ENCODE peak calls at places on chromosome 21, in eight cellular contexts. One of them, this sample, is unnamed. For H3K4me1, the result is how much of the 10 kb centered on the place peaks cover.

GRCh38 chr21:21165063-21165645 is 166.9 kb downstream of the NCAM2 start:
- DNase-seq in upper lobe of right lung: no peak
- DNase-seq in suprapubic skin: no peak
- DNase-seq in Panc1: no peak
- DNase-seq in adrenal gland: no peak
- DNase-seq in tibial nerve: peak
- DNase-seq in RWPE2: no peak
- DNase-seq in A549: no peak
- DNase-seq in this sample: no peak

GRCh38 chr21:44049182-44049581 is 37.1 kb downstream of the TRAPPC10 start:
- DNase-seq in upper lobe of right lung: no peak
- DNase-seq in suprapubic skin: peak
- DNase-seq in adrenal gland: no peak
- DNase-seq in tibial nerve: no peak
- DNase-seq in RWPE2: no peak
- DNase-seq in A549: no peak
- DNase-seq in Panc1: no peak
- DNase-seq in this sample: no peak

GRCh38 chr21:26966360-26966977 is 419 bp downstream of the ADAMTS5 start:
- DNase-seq in suprapubic skin: peak
- DNase-seq in tibial nerve: no peak
- DNase-seq in A549: no peak
- DNase-seq in Panc1: no peak
- DNase-seq in RWPE2: peak
- DNase-seq in adrenal gland: no peak
- DNase-seq in upper lobe of right lung: no peak
- DNase-seq in this sample: no peak

GRCh38 chr21:37461494-37461893 is 94.9 kb downstream of the DYRK1A start:
- DNase-seq in A549: no peak
- DNase-seq in tibial nerve: no peak
- DNase-seq in suprapubic skin: no peak
- DNase-seq in adrenal gland: no peak
- DNase-seq in upper lobe of right lung: no peak
- DNase-seq in Panc1: no peak
- DNase-seq in RWPE2: no peak
- DNase-seq in this sample: no peak

GRCh38 chr21:43734131-43734634 is 15.3 kb downstream of the PDXK start:
- DNase-seq in RWPE2: no peak
- DNase-seq in adrenal gland: no peak
- DNase-seq in suprapubic skin: no peak
- DNase-seq in upper lobe of right lung: peak
- DNase-seq in tibial nerve: no peak
- DNase-seq in A549: no peak
- DNase-seq in Panc1: no peak
- DNase-seq in this sample: no peak

GRCh38 chr21:40466893-40467483 is 380.0 kb downstream of the DSCAM start:
- DNase-seq in Panc1: peak
- DNase-seq in adrenal gland: no peak
- DNase-seq in A549: peak
- DNase-seq in suprapubic skin: no peak
- DNase-seq in RWPE2: no peak
- DNase-seq in tibial nerve: peak
- DNase-seq in upper lobe of right lung: no peak
- DNase-seq in this sample: no peak

GRCh38 chr21:35075546-35075945 is 26.4 kb upstream of the RUNX1 start:
- DNase-seq in Panc1: no peak
- DNase-seq in tibial nerve: peak
- DNase-seq in upper lobe of right lung: no peak
- DNase-seq in suprapubic skin: no peak
- DNase-seq in RWPE2: no peak
- DNase-seq in A549: peak
- DNase-seq in adrenal gland: peak
- DNase-seq in this sample: no peak

GRCh38 chr21:16330340-16331319 is 600.8 kb downstream of the USP25 start:
- DNase-seq in adrenal gland: peak
- DNase-seq in A549: peak
- DNase-seq in suprapubic skin: no peak
- DNase-seq in Panc1: peak
- DNase-seq in tibial nerve: peak
- DNase-seq in RWPE2: no peak
- DNase-seq in upper lobe of right lung: no peak
- DNase-seq in this sample: peak

GRCh38 chr21:35575280-35575915 is 484.9 kb downstream of the SETD4 start:
- DNase-seq in tibial nerve: no peak
- DNase-seq in adrenal gland: no peak
- DNase-seq in RWPE2: no peak
- DNase-seq in upper lobe of right lung: no peak
- DNase-seq in Panc1: no peak
- DNase-seq in suprapubic skin: no peak
- DNase-seq in A549: no peak
- DNase-seq in this sample: no peak

GRCh38 chr21:35924714-35925301 is 135.5 kb downstream of the SETD4 start:
- DNase-seq in adrenal gland: peak
- DNase-seq in A549: peak
- DNase-seq in Panc1: no peak
- DNase-seq in upper lobe of right lung: no peak
- DNase-seq in suprapubic skin: no peak
- DNase-seq in tibial nerve: peak
- DNase-seq in RWPE2: no peak
- DNase-seq in this sample: no peak

GRCh38 chr21:25331286-25331685 is 276.0 kb downstream of the MRPL39 start:
- DNase-seq in tibial nerve: no peak
- DNase-seq in Panc1: no peak
- DNase-seq in RWPE2: no peak
- DNase-seq in upper lobe of right lung: no peak
- DNase-seq in adrenal gland: no peak
- DNase-seq in suprapubic skin: no peak
- DNase-seq in A549: no peak
- DNase-seq in this sample: no peak

GRCh38 chr21:46148106-46148505 is 7.3 kb downstream of the FTCD start:
- DNase-seq in adrenal gland: peak
- DNase-seq in A549: no peak
- DNase-seq in RWPE2: no peak
- DNase-seq in suprapubic skin: no peak
- DNase-seq in tibial nerve: no peak
- DNase-seq in Panc1: no peak
- DNase-seq in upper lobe of right lung: no peak
- DNase-seq in this sample: no peak

GRCh38 chr21:32386195-32386870 is 6.5 kb downstream of the URB1 start:
- DNase-seq in upper lobe of right lung: no peak
- DNase-seq in suprapubic skin: no peak
- DNase-seq in Panc1: no peak
- DNase-seq in A549: peak
- DNase-seq in RWPE2: peak
- DNase-seq in adrenal gland: peak
- DNase-seq in tibial nerve: no peak
- DNase-seq in this sample: no peak

GRCh38 chr21:44764319-44765230 is 37.0 kb downstream of the UBE2G2 start:
- DNase-seq in A549: no peak
- DNase-seq in upper lobe of right lung: peak
- DNase-seq in adrenal gland: no peak
- DNase-seq in RWPE2: peak
- DNase-seq in tibial nerve: no peak
- DNase-seq in Panc1: no peak
- DNase-seq in suprapubic skin: peak
- DNase-seq in this sample: peak

GRCh38 chr21:36044056-36044455 is 16.3 kb downstream of the SETD4 start:
- DNase-seq in A549: no peak
- DNase-seq in suprapubic skin: no peak
- DNase-seq in RWPE2: no peak
- DNase-seq in upper lobe of right lung: no peak
- DNase-seq in adrenal gland: no peak
- DNase-seq in Panc1: no peak
- DNase-seq in tibial nerve: no peak
- DNase-seq in this sample: no peak

GRCh38 chr21:10272216-10272615 is 249.2 kb upstream of the TPTE start:
- DNase-seq in suprapubic skin: peak
- DNase-seq in adrenal gland: peak
- DNase-seq in A549: peak
- DNase-seq in Panc1: no peak
- DNase-seq in RWPE2: no peak
- DNase-seq in tibial nerve: no peak
- DNase-seq in upper lobe of right lung: no peak
- DNase-seq in this sample: peak

GRCh38 chr21:39951183-39952101 is 84.2 kb downstream of the PCP4 start:
- DNase-seq in A549: no peak
- DNase-seq in upper lobe of right lung: no peak
- DNase-seq in Panc1: no peak
- DNase-seq in RWPE2: no peak
- DNase-seq in suprapubic skin: no peak
- DNase-seq in adrenal gland: no peak
- DNase-seq in tibial nerve: no peak
- DNase-seq in this sample: no peak

GRCh38 chr21:24895885-24896734 is 711.2 kb downstream of the MRPL39 start:
- DNase-seq in Panc1: no peak
- DNase-seq in adrenal gland: peak
- DNase-seq in tibial nerve: peak
- DNase-seq in RWPE2: no peak
- DNase-seq in A549: no peak
- DNase-seq in suprapubic skin: no peak
- DNase-seq in upper lobe of right lung: no peak
- DNase-seq in this sample: peak

GRCh38 chr21:44709426-44710293 is 1.7 kb downstream of the TSPEAR start:
- DNase-seq in Panc1: no peak
- DNase-seq in A549: no peak
- DNase-seq in RWPE2: peak
- DNase-seq in suprapubic skin: peak
- DNase-seq in tibial nerve: no peak
- DNase-seq in upper lobe of right lung: peak
- DNase-seq in adrenal gland: no peak
- DNase-seq in this sample: no peak

GRCh38 chr21:33937931-33938339 is 22.3 kb upstream of the ATP5PO start:
- DNase-seq in tibial nerve: no peak
- DNase-seq in upper lobe of right lung: no peak
- DNase-seq in suprapubic skin: no peak
- DNase-seq in RWPE2: no peak
- DNase-seq in adrenal gland: no peak
- DNase-seq in Panc1: no peak
- DNase-seq in A549: no peak
- DNase-seq in this sample: no peak

GRCh38 chr21:33937146-33937545 is 21.5 kb upstream of the ATP5PO start:
- DNase-seq in RWPE2: no peak
- DNase-seq in adrenal gland: no peak
- DNase-seq in tibial nerve: no peak
- DNase-seq in upper lobe of right lung: no peak
- DNase-seq in A549: no peak
- DNase-seq in suprapubic skin: no peak
- DNase-seq in Panc1: no peak
- DNase-seq in this sample: no peak

GRCh38 chr21:33940164-33940563 is 24.6 kb upstream of the ATP5PO start:
- DNase-seq in suprapubic skin: no peak
- DNase-seq in Panc1: no peak
- DNase-seq in upper lobe of right lung: no peak
- DNase-seq in adrenal gland: no peak
- DNase-seq in RWPE2: no peak
- DNase-seq in A549: no peak
- DNase-seq in tibial nerve: no peak
- DNase-seq in this sample: no peak

GRCh38 chr21:33939224-33939623 is 23.6 kb upstream of the ATP5PO start:
- DNase-seq in Panc1: no peak
- DNase-seq in adrenal gland: no peak
- DNase-seq in RWPE2: no peak
- DNase-seq in tibial nerve: no peak
- DNase-seq in suprapubic skin: no peak
- DNase-seq in upper lobe of right lung: no peak
- DNase-seq in A549: no peak
- DNase-seq in this sample: no peak

DNA sequence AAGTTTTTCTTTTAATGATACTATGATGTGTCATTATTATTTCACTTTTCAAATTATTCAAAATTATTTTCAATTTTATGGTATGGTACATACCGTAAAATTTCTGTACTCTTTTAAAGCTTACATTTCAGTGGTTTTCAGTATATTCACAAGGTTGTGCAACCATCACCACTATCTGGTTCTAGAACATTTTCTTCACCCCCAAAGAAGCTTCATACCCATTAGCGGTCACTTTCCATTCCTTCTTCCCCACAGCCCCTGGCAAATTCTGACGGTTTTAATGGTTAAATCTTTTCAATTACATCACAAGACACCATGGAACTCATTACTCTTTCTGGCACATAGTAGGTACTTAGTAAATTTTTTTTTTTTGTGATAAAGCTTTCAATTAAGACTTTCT is 22.8 kb upstream of the ATP5PO start:
- DNase-seq in RWPE2: no peak
- DNase-seq in Panc1: no peak
- DNase-seq in adrenal gland: no peak
- DNase-seq in upper lobe of right lung: no peak
- DNase-seq in suprapubic skin: no peak
- DNase-seq in tibial nerve: no peak
- DNase-seq in A549: no peak
- DNase-seq in this sample: no peak
- H3K4me1 ChIP-seq in RWPE2: under half
- H3K4me1 ChIP-seq in Panc1: under half
- H3K4me1 ChIP-seq in adrenal gland: under half
- H3K4me1 ChIP-seq in upper lobe of right lung: under half
- H3K4me1 ChIP-seq in suprapubic skin: under half
- H3K4me1 ChIP-seq in tibial nerve: under half
- H3K4me1 ChIP-seq in A549: under half
- H3K4me1 ChIP-seq in this sample: under half

DNA sequence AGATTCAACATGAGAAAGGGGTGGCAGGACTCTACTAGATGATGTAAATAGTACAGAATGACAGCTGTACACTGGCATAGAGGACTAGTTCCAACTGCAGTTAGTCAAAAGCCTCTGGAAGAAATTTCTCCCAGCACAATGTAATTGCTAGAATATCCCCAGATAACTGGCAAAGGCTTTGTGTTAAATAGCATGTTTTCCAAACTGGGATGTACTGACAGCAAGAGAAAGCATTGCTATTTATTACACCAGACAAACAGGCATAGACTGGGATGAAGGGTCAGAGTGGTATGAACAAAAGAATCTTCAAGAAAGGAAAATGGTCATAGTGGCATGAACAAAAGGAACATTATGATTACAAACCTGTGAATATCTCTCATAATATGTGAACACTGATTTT is 115.9 kb upstream of the CXADR start:
- DNase-seq in tibial nerve: no peak
- DNase-seq in upper lobe of right lung: no peak
- DNase-seq in suprapubic skin: no peak
- DNase-seq in RWPE2: no peak
- DNase-seq in adrenal gland: no peak
- DNase-seq in A549: no peak
- DNase-seq in Panc1: no peak
- DNase-seq in this sample: no peak
- H3K4me1 ChIP-seq in tibial nerve: under half
- H3K4me1 ChIP-seq in upper lobe of right lung: under half
- H3K4me1 ChIP-seq in suprapubic skin: under half
- H3K4me1 ChIP-seq in RWPE2: under half
- H3K4me1 ChIP-seq in adrenal gland: under half
- H3K4me1 ChIP-seq in A549: under half
- H3K4me1 ChIP-seq in Panc1: under half
- H3K4me1 ChIP-seq in this sample: under half

GRCh38 chr21:17779486-17779885 is 39.7 kb downstream of the C21orf91 start:
- DNase-seq in tibial nerve: no peak
- DNase-seq in suprapubic skin: no peak
- DNase-seq in Panc1: no peak
- DNase-seq in adrenal gland: no peak
- DNase-seq in A549: no peak
- DNase-seq in RWPE2: no peak
- DNase-seq in upper lobe of right lung: no peak
- DNase-seq in this sample: no peak
- H3K4me1 ChIP-seq in tibial nerve: under half
- H3K4me1 ChIP-seq in suprapubic skin: under half
- H3K4me1 ChIP-seq in Panc1: under half
- H3K4me1 ChIP-seq in adrenal gland: under half
- H3K4me1 ChIP-seq in A549: under half
- H3K4me1 ChIP-seq in RWPE2: under half
- H3K4me1 ChIP-seq in upper lobe of right lung: under half
- H3K4me1 ChIP-seq in this sample: under half

GRCh38 chr21:41500931-41501381 is 7.0 kb downstream of the TMPRSS2 start:
- DNase-seq in A549: no peak
- DNase-seq in adrenal gland: no peak
- DNase-seq in upper lobe of right lung: no peak
- DNase-seq in suprapubic skin: no peak
- DNase-seq in tibial nerve: no peak
- DNase-seq in RWPE2: no peak
- DNase-seq in Panc1: no peak
- DNase-seq in this sample: no peak
- H3K4me1 ChIP-seq in A549: under half
- H3K4me1 ChIP-seq in adrenal gland: under half
- H3K4me1 ChIP-seq in upper lobe of right lung: under half
- H3K4me1 ChIP-seq in suprapubic skin: under half
- H3K4me1 ChIP-seq in tibial nerve: under half
- H3K4me1 ChIP-seq in RWPE2: under half
- H3K4me1 ChIP-seq in Panc1: under half
- H3K4me1 ChIP-seq in this sample: under half